ENCODE peak calls at places on chromosomes 11 and 22, in nine cellular contexts. J, A, W, U, Y, T, C, F and Z are unnamed samples.

GRCh38 chr22:30043181-30043580 is 37.1 kb upstream of the HORMAD2 start:
- DNase-seq in J (no peak), A (no peak), W (no peak), U (no peak), Y (no peak), T (no peak), C (no peak), F (no peak), Z (no peak)

GRCh38 chr11:86745571-86745970 is 54.8 kb upstream of the PRSS23 start:
- DNase-seq in J (no peak), A (no peak), W (no peak), U (no peak), Y (no peak), T (no peak), C (no peak), F (no peak), Z (no peak)

GRCh38 chr22:21587803-21588611 is 20.5 kb downstream of the UBE2L3 start:
- DNase-seq in J (no peak), A (peak; percentile 32), W (peak; percentile 16), U (no peak), Y (no peak), T (no peak), C (no peak), F (no peak), Z (peak; percentile 44)

GRCh38 chr11:36793542-36793926 is 195.5 kb upstream of the RAG2 start:
- DNase-seq in J (no peak), A (no peak), W (no peak), U (no peak), Y (no peak), T (peak; percentile 5), C (no peak), F (no peak), Z (no peak)

GRCh38 chr11:41074318-41074717 is 385.1 kb downstream of the LRRC4C start:
- DNase-seq in J (no peak), A (no peak), W (no peak), U (no peak), Y (no peak), T (no peak), C (no peak), F (no peak), Z (no peak)

GRCh38 chr22:38503021-38503420 is 3.1 kb downstream of the DDX17 start:
- DNase-seq in J (no peak), A (no peak), W (no peak), U (no peak), Y (no peak), T (no peak), C (no peak), F (no peak), Z (no peak)

GRCh38 chr11:127381247-127381646 is 380.7 kb upstream of the KIRREL3 start:
- DNase-seq in J (no peak), A (no peak), W (no peak), U (no peak), Y (no peak), T (no peak), C (no peak), F (no peak), Z (no peak)

GRCh38 chr11:96008161-96008560 is 84.3 kb upstream of the MTMR2 start:
- DNase-seq in J (peak; percentile 81), A (no peak), W (no peak), U (no peak), Y (no peak), T (no peak), C (no peak), F (no peak), Z (no peak)

GRCh38 chr11:113818426-113818825 is 38.8 kb downstream of the CLDN25 start:
- DNase-seq in J (no peak), A (no peak), W (no peak), U (no peak), Y (no peak), T (no peak), C (no peak), F (no peak), Z (no peak)

GRCh38 chr22:20015187-20015625 is 1.4 kb downstream of the ARVCF start:
- DNase-seq in J (no peak), A (no peak), W (no peak), U (no peak), Y (no peak), T (no peak), C (no peak), F (no peak), Z (no peak)

GRCh38 chr22:49791682-49792081 is 36.0 kb downstream of the BRD1 start:
- DNase-seq in J (no peak), A (no peak), W (no peak), U (no peak), Y (no peak), T (no peak), C (no peak), F (no peak), Z (no peak)

GRCh38 chr22:36048911-36049677 is 20.5 kb upstream of the RBFOX2 start:
- DNase-seq in J (no peak), A (no peak), W (no peak), U (no peak), Y (no peak), T (peak; percentile 13), C (no peak), F (no peak), Z (no peak)

GRCh38 chr11:79311461-79311860 is 129.4 kb downstream of the TENM4 start:
- DNase-seq in J (no peak), A (no peak), W (no peak), U (no peak), Y (no peak), T (no peak), C (no peak), F (no peak), Z (no peak)

GRCh38 chr22:31206896-31207687 is 5.0 kb upstream of the LIMK2 start:
- DNase-seq in J (no peak), A (peak; percentile 84), W (no peak), U (no peak), Y (no peak), T (peak; percentile 57), C (peak; percentile 31), F (no peak), Z (no peak)

GRCh38 chr11:74284466-74284865 is 27.0 kb downstream of the P4HA3 start:
- DNase-seq in J (peak; percentile 9), A (no peak), W (no peak), U (no peak), Y (no peak), T (no peak), C (no peak), F (no peak), Z (no peak)

GRCh38 chr11:66007201-66007634 is 4.6 kb upstream of the CST6 start:
- DNase-seq in J (no peak), A (no peak), W (no peak), U (no peak), Y (no peak), T (no peak), C (no peak), F (no peak), Z (no peak)

GRCh38 chr11:34594603-34595002 is 26.3 kb upstream of the EHF start:
- DNase-seq in J (no peak), A (no peak), W (no peak), U (no peak), Y (no peak), T (no peak), C (no peak), F (no peak), Z (no peak)

GRCh38 chr11:77081381-77081851 is 14.6 kb downstream of the CAPN5 start:
- DNase-seq in J (no peak), A (no peak), W (no peak), U (no peak), Y (no peak), T (no peak), C (no peak), F (peak; percentile 5), Z (no peak)